ENCODE peak calls at places on chromosome 15, in five cellular contexts. R is cardiac fibroblast; U is activated T-helper 1 cell treated with Interleukin-2 at 50 U/mL for 16 hours; L is tibial nerve; A is stimulated activated CD4-positive, alpha-beta T cell treated with anti-CD3 and anti-CD28 coated beads, Interleukin-15, amount 100 ng/mL, for 1 hour. O is an unnamed sample.

GRCh38 chr15:85404156-85404921 is 23.9 kb downstream of the AKAP13 start:
- DNase-seq in R (no peak), U (no peak), L (no peak), A (no peak), O (no peak)

GRCh38 chr15:90300988-90301715 is 35.7 kb downstream of the NGRN start:
- DNase-seq in R (peak), U (peak), L (peak), A (peak), O (peak)

GRCh38 chr15:32979710-32980109 is 214.8 kb downstream of the FMN1 start:
- DNase-seq in R (peak), U (no peak), L (no peak), A (no peak), O (no peak)

GRCh38 chr15:78177447-78177873 is 28.3 kb downstream of the IDH3A start:
- DNase-seq in R (peak), U (no peak), L (peak), A (no peak), O (peak)

GRCh38 chr15:63490345-63491034 is 13.9 kb upstream of the USP3 start:
- DNase-seq in R (no peak), U (no peak), L (peak), A (no peak), O (no peak)

GRCh38 chr15:91186892-91187644 is 87.0 kb downstream of the SV2B start:
- DNase-seq in R (peak), U (no peak), L (no peak), A (no peak), O (peak)

GRCh38 chr15:35911052-35911780 is 365.3 kb upstream of the DPH6 start:
- DNase-seq in R (no peak), U (no peak), L (no peak), A (no peak), O (no peak)

GRCh38 chr15:99315636-99316035 is 64.4 kb downstream of the LRRC28 start:
- DNase-seq in R (no peak), U (no peak), L (no peak), A (no peak), O (no peak)

GRCh38 chr15:101126618-101127502 is 125.0 kb downstream of the CHSY1 start:
- DNase-seq in R (peak), U (no peak), L (no peak), A (no peak), O (peak)

O was measured in SJCRH30.